ENCODE peak calls at places on chromosomes 4 and X, in ten cellular contexts. Z, Y, S, L, A, R, D, H, Q and J are unnamed samples.

GRCh38 chr4:87056884-87057283 is 122.1 kb downstream of the AFF1 start:
- DNase-seq in A (no peak), Y (no peak), Z (no peak), D (no peak), H (no peak), Q (no peak), L (no peak), S (no peak), R (no peak), J (no peak)

GRCh38 chrX:13029831-13030771 is 14.3 kb downstream of the FAM9C start:
- DNase-seq in H (no peak), Q (peak), L (no peak), R (no peak), D (peak), A (peak), S (no peak), Z (no peak), Y (no peak), J (peak)

GRCh38 chrX:131778269-131779218 is 234.7 kb downstream of the OR13H1 start:
- DNase-seq in R (no peak), Q (no peak), A (peak), D (no peak), H (no peak), Y (no peak), S (no peak), Z (no peak), L (no peak), J (peak)

GRCh38 chr4:2450394-2451035 is 18.4 kb upstream of the RNF4 start:
- DNase-seq in H (no peak), R (no peak), L (no peak), A (no peak), Y (no peak), D (no peak), Z (no peak), S (no peak), Q (no peak), J (no peak)

GRCh38 chr4:165972747-165973146 is 99.7 kb downstream of the TLL1 start:
- DNase-seq in Z (no peak), Y (no peak), D (no peak), A (no peak), L (no peak), R (no peak), H (peak), S (no peak), Q (no peak), J (peak)

GRCh38 chr4:7861440-7861881 is 78.2 kb downstream of the AFAP1 start:
- DNase-seq in L (peak), Z (no peak), S (peak), A (peak), D (peak), Y (peak), H (peak), Q (no peak), R (no peak), J (peak)

GRCh38 chrX:101659601-101660063 is at the start of gene ARMCX2:
- DNase-seq in Z (no peak), Q (no peak), S (no peak), L (peak), H (peak), R (no peak), A (peak), D (peak), Y (peak), J (no peak)

GRCh38 chrX:38880460-38880859 is 79.2 kb downstream of the MID1IP1 start:
- DNase-seq in D (peak), Y (peak), R (no peak), Z (no peak), L (no peak), H (peak), S (no peak), A (no peak), Q (peak), J (peak)

GRCh38 chrX:13381514-13381913 is 61.7 kb upstream of the ATXN3L start:
- DNase-seq in H (no peak), Z (no peak), Q (no peak), S (no peak), L (no peak), A (no peak), Y (no peak), D (no peak), R (no peak), J (no peak)

GRCh38 chr4:159487284-159487747 is 384.4 kb downstream of the RAPGEF2 start:
- DNase-seq in Z (peak), D (peak), Q (peak), H (peak), Y (peak), S (peak), L (peak), A (peak), R (no peak), J (peak)

GRCh38 chr4:142128529-142128928 is 492.1 kb downstream of the IL15 start:
- DNase-seq in Z (no peak), Y (no peak), H (no peak), A (no peak), R (no peak), L (no peak), D (no peak), S (no peak), Q (no peak), J (no peak)

GRCh38 chr4:26197018-26197779 is 123.6 kb upstream of the RBPJ start:
- DNase-seq in A (no peak), Z (peak), L (peak), D (peak), H (peak), S (peak), Q (peak), Y (peak), R (no peak), J (peak)

GRCh38 chr4:139910106-139910505 is 243.9 kb downstream of the MAML3 start:
- DNase-seq in S (no peak), D (no peak), R (no peak), Q (no peak), Y (no peak), A (no peak), Z (no peak), L (no peak), H (peak), J (no peak)

GRCh38 chr4:127849505-127850234 is 31.0 kb upstream of the PLK4 start:
- DNase-seq in Y (no peak), R (no peak), H (no peak), D (no peak), S (no peak), Z (no peak), L (no peak), Q (no peak), A (no peak), J (no peak)

GRCh38 chrX:40174594-40175415 is 77.0 kb upstream of the BCOR start:
- DNase-seq in Z (no peak), Y (peak), R (no peak), L (no peak), H (peak), Q (no peak), S (no peak), A (peak), D (peak), J (no peak)

GRCh38 chrX:154351183-154352011 is 23.0 kb downstream of the FLNA start:
- DNase-seq in D (no peak), Z (no peak), H (no peak), R (no peak), A (no peak), L (no peak), S (no peak), Y (no peak), Q (no peak), J (no peak)

GRCh38 chr4:147108409-147108808 is 162.7 kb upstream of the TTC29 start:
- DNase-seq in Y (peak), Z (no peak), D (no peak), H (peak), A (no peak), Q (no peak), L (no peak), R (no peak), S (no peak), J (peak)

GRCh38 chrX:8738588-8739189 is 6.8 kb upstream of the ANOS1 start:
- DNase-seq in Y (peak), A (peak), D (no peak), Z (peak), Q (peak), R (peak), H (peak), L (no peak), S (no peak), J (peak)

GRCh38 chr4:140222175-140222574 is 68.2 kb upstream of the MAML3 start:
- DNase-seq in Q (peak), Y (no peak), R (no peak), S (no peak), A (no peak), D (peak), H (peak), Z (no peak), L (no peak), J (peak)

GRCh38 chr4:102263024-102263787 is 82.1 kb downstream of the SLC39A8 start:
- DNase-seq in Q (peak), Y (peak), S (no peak), L (no peak), D (peak), H (peak), Z (peak), R (peak), A (peak), J (peak)

GRCh38 chr4:96315815-96316214 is 475.9 kb downstream of the PDHA2 start:
- DNase-seq in R (no peak), Z (no peak), A (no peak), Q (no peak), H (peak), S (no peak), Y (peak), D (no peak), L (no peak), J (peak)

GRCh38 chr4:94588900-94589693 is 137.4 kb downstream of the PDLIM5 start:
- DNase-seq in Z (no peak), A (no peak), S (no peak), D (no peak), Y (no peak), H (no peak), L (no peak), R (no peak), Q (no peak), J (no peak)

GRCh38 chr4:3043272-3044020 is 30.9 kb downstream of the HTT-AS start:
- DNase-seq in A (no peak), Q (no peak), H (no peak), S (no peak), L (no peak), D (no peak), Y (no peak), Z (no peak), R (no peak), J (no peak)

GRCh38 chrX:41449615-41450014 is 2.5 kb downstream of the NYX start:
- DNase-seq in S (no peak), R (no peak), Z (no peak), Y (peak), Q (no peak), A (peak), H (no peak), D (no peak), L (no peak), J (peak)

GRCh38 chr4:36915717-36916116 is 328.8 kb upstream of the NWD2 start:
- DNase-seq in H (no peak), Z (no peak), Q (no peak), R (no peak), S (no peak), D (no peak), Y (no peak), A (no peak), L (no peak), J (no peak)

GRCh38 chrX:19857131-19857530 is 30.3 kb downstream of the SH3KBP1 start:
- DNase-seq in R (no peak), H (no peak), Y (no peak), S (no peak), L (no peak), Z (no peak), Q (no peak), D (no peak), A (no peak), J (no peak)

GRCh38 chrX:35339796-35340195 is 397.2 kb downstream of the FAM47B start:
- DNase-seq in H (peak), L (no peak), Q (no peak), D (no peak), A (no peak), Z (no peak), Y (peak), S (no peak), R (no peak), J (peak)

GRCh38 chr4:121070696-121071639 is 1.4 kb downstream of the NDNF start:
- DNase-seq in A (peak), D (peak), R (no peak), L (no peak), Q (peak), Y (peak), H (peak), Z (peak), S (no peak), J (no peak)

GRCh38 chr4:158253350-158253980 is 43.2 kb downstream of the TMEM144 start:
- DNase-seq in Z (peak), A (peak), L (peak), D (peak), Q (peak), S (peak), H (peak), Y (peak), R (peak), J (peak)

GRCh38 chr4:182875471-182875870 is 41.7 kb downstream of the DCTD start:
- DNase-seq in H (no peak), A (no peak), Z (no peak), S (no peak), Y (no peak), D (no peak), Q (no peak), L (no peak), R (no peak), J (no peak)

GRCh38 chrX:56733459-56734046 is 4.5 kb downstream of the NBDY start:
- DNase-seq in D (peak), L (peak), Z (peak), Q (peak), H (peak), S (no peak), A (peak), R (no peak), Y (peak), J (peak)